ENCODE peak calls at places on chromosomes 5 and 9, in ten cellular contexts. One of them, this sample, is unnamed.

GRCh38 chr5:168734119-168734518 is 155.0 kb upstream of the PANK3 start:
- DNase-seq in right lobe of liver: no peak
- DNase-seq in pancreas: no peak
- DNase-seq in foreskin fibroblast: no peak
- DNase-seq in CD8-positive, alpha-beta T cell: no peak
- DNase-seq in AG09309: no peak
- DNase-seq in lower leg skin: peak; percentile 46
- DNase-seq in cardiac fibroblast: no peak
- DNase-seq in colonic mucosa: no peak
- DNase-seq in AG04449: no peak
- DNase-seq in this sample: no peak

GRCh38 chr5:157820593-157821252 is 38.2 kb downstream of the CLINT1 start:
- DNase-seq in right lobe of liver: no peak
- DNase-seq in pancreas: no peak
- DNase-seq in foreskin fibroblast: peak; percentile 68
- DNase-seq in CD8-positive, alpha-beta T cell: peak; percentile 15
- DNase-seq in AG09309: no peak
- DNase-seq in lower leg skin: no peak
- DNase-seq in cardiac fibroblast: peak; percentile 76
- DNase-seq in colonic mucosa: peak; percentile 46
- DNase-seq in AG04449: no peak
- DNase-seq in this sample: peak; percentile 61

GRCh38 chr5:112086740-112087139 is 329.7 kb upstream of the NREP start:
- DNase-seq in right lobe of liver: no peak
- DNase-seq in pancreas: no peak
- DNase-seq in foreskin fibroblast: no peak
- DNase-seq in CD8-positive, alpha-beta T cell: no peak
- DNase-seq in AG09309: no peak
- DNase-seq in lower leg skin: no peak
- DNase-seq in cardiac fibroblast: no peak
- DNase-seq in colonic mucosa: no peak
- DNase-seq in AG04449: no peak
- DNase-seq in this sample: no peak

GRCh38 chr5:62538017-62538942 is 40.3 kb upstream of the LRRC70 start:
- DNase-seq in right lobe of liver: no peak
- DNase-seq in pancreas: no peak
- DNase-seq in foreskin fibroblast: peak; percentile 48
- DNase-seq in CD8-positive, alpha-beta T cell: no peak
- DNase-seq in AG09309: peak; percentile 28
- DNase-seq in lower leg skin: no peak
- DNase-seq in cardiac fibroblast: peak; percentile 91
- DNase-seq in colonic mucosa: no peak
- DNase-seq in AG04449: peak; percentile 33
- DNase-seq in this sample: peak; percentile 91

GRCh38 chr5:157219491-157220271 is 39.0 kb downstream of the ITK start:
- DNase-seq in right lobe of liver: no peak
- DNase-seq in pancreas: no peak
- DNase-seq in foreskin fibroblast: no peak
- DNase-seq in CD8-positive, alpha-beta T cell: no peak
- DNase-seq in AG09309: no peak
- DNase-seq in lower leg skin: no peak
- DNase-seq in cardiac fibroblast: peak; percentile 6
- DNase-seq in colonic mucosa: no peak
- DNase-seq in AG04449: no peak
- DNase-seq in this sample: no peak

GRCh38 chr9:105361873-105362272 is 86.0 kb upstream of the FSD1L start:
- DNase-seq in right lobe of liver: no peak
- DNase-seq in pancreas: no peak
- DNase-seq in foreskin fibroblast: no peak
- DNase-seq in CD8-positive, alpha-beta T cell: no peak
- DNase-seq in AG09309: no peak
- DNase-seq in lower leg skin: no peak
- DNase-seq in cardiac fibroblast: no peak
- DNase-seq in colonic mucosa: no peak
- DNase-seq in AG04449: no peak
- DNase-seq in this sample: no peak

GRCh38 chr5:135456238-135457099 is 4.3 kb upstream of the TIFAB start:
- DNase-seq in right lobe of liver: no peak
- DNase-seq in pancreas: peak; percentile 27
- DNase-seq in foreskin fibroblast: peak; percentile 97
- DNase-seq in CD8-positive, alpha-beta T cell: no peak
- DNase-seq in AG09309: peak; percentile 69
- DNase-seq in lower leg skin: peak; percentile 86
- DNase-seq in cardiac fibroblast: peak; percentile 82
- DNase-seq in colonic mucosa: no peak
- DNase-seq in AG04449: no peak
- DNase-seq in this sample: peak; percentile 86

GRCh38 chr9:79224672-79225433 is 346.9 kb upstream of the TLE4 start:
- DNase-seq in right lobe of liver: no peak
- DNase-seq in pancreas: no peak
- DNase-seq in foreskin fibroblast: peak; percentile 95
- DNase-seq in CD8-positive, alpha-beta T cell: no peak
- DNase-seq in AG09309: peak; percentile 72
- DNase-seq in lower leg skin: no peak
- DNase-seq in cardiac fibroblast: peak; percentile 87
- DNase-seq in colonic mucosa: no peak
- DNase-seq in AG04449: peak; percentile 82
- DNase-seq in this sample: peak; percentile 88

GRCh38 chr5:7878381-7878873 is 9.5 kb downstream of the MTRR start:
- DNase-seq in right lobe of liver: no peak
- DNase-seq in pancreas: no peak
- DNase-seq in foreskin fibroblast: peak; percentile 63
- DNase-seq in CD8-positive, alpha-beta T cell: no peak
- DNase-seq in AG09309: peak; percentile 53
- DNase-seq in lower leg skin: no peak
- DNase-seq in cardiac fibroblast: peak; percentile 44
- DNase-seq in colonic mucosa: no peak
- DNase-seq in AG04449: no peak
- DNase-seq in this sample: peak; percentile 65

GRCh38 chr5:82406200-82406773 is 128.1 kb upstream of the RPS23 start:
- DNase-seq in right lobe of liver: no peak
- DNase-seq in pancreas: no peak
- DNase-seq in foreskin fibroblast: peak; percentile 85
- DNase-seq in CD8-positive, alpha-beta T cell: no peak
- DNase-seq in AG09309: peak; percentile 72
- DNase-seq in lower leg skin: no peak
- DNase-seq in cardiac fibroblast: peak; percentile 95
- DNase-seq in colonic mucosa: no peak
- DNase-seq in AG04449: peak; percentile 91
- DNase-seq in this sample: peak; percentile 92

GRCh38 chr5:62134811-62135210 is 171.2 kb upstream of the KIF2A start:
- DNase-seq in right lobe of liver: no peak
- DNase-seq in pancreas: no peak
- DNase-seq in foreskin fibroblast: peak; percentile 24
- DNase-seq in CD8-positive, alpha-beta T cell: no peak
- DNase-seq in AG09309: no peak
- DNase-seq in lower leg skin: no peak
- DNase-seq in cardiac fibroblast: no peak
- DNase-seq in colonic mucosa: no peak
- DNase-seq in AG04449: no peak
- DNase-seq in this sample: no peak

GRCh38 chr5:9340095-9340494 is 205.8 kb downstream of the SEMA5A start:
- DNase-seq in right lobe of liver: no peak
- DNase-seq in pancreas: no peak
- DNase-seq in foreskin fibroblast: peak; percentile 59
- DNase-seq in CD8-positive, alpha-beta T cell: no peak
- DNase-seq in AG09309: no peak
- DNase-seq in lower leg skin: no peak
- DNase-seq in cardiac fibroblast: peak; percentile 28
- DNase-seq in colonic mucosa: no peak
- DNase-seq in AG04449: no peak
- DNase-seq in this sample: peak; percentile 57

GRCh38 chr9:23587433-23587832 is 238.6 kb downstream of the ELAVL2 start:
- DNase-seq in right lobe of liver: no peak
- DNase-seq in pancreas: peak; percentile 53
- DNase-seq in foreskin fibroblast: no peak
- DNase-seq in CD8-positive, alpha-beta T cell: no peak
- DNase-seq in AG09309: no peak
- DNase-seq in lower leg skin: peak; percentile 83
- DNase-seq in cardiac fibroblast: no peak
- DNase-seq in colonic mucosa: no peak
- DNase-seq in AG04449: no peak
- DNase-seq in this sample: no peak
- H3K4me3 ChIP-seq in right lobe of liver: no peak overlapping the region
- H3K4me3 ChIP-seq in pancreas: no peak overlapping the region
- H3K4me3 ChIP-seq in foreskin fibroblast: no peak overlapping the region
- H3K4me3 ChIP-seq in CD8-positive, alpha-beta T cell: no peak overlapping the region
- H3K4me3 ChIP-seq in AG09309: no peak overlapping the region
- H3K4me3 ChIP-seq in lower leg skin: no peak overlapping the region
- H3K4me3 ChIP-seq in cardiac fibroblast: no peak overlapping the region
- H3K4me3 ChIP-seq in colonic mucosa: no peak overlapping the region
- H3K4me3 ChIP-seq in AG04449: no peak overlapping the region
- H3K4me3 ChIP-seq in this sample: no peak overlapping the region

GRCh38 chr5:6527749-6528455 is 79.2 kb downstream of the UBE2QL1 start:
- DNase-seq in right lobe of liver: no peak
- DNase-seq in pancreas: no peak
- DNase-seq in foreskin fibroblast: no peak
- DNase-seq in CD8-positive, alpha-beta T cell: no peak
- DNase-seq in AG09309: no peak
- DNase-seq in lower leg skin: peak; percentile 80
- DNase-seq in cardiac fibroblast: no peak
- DNase-seq in colonic mucosa: no peak
- DNase-seq in AG04449: no peak
- DNase-seq in this sample: no peak

GRCh38 chr5:6522983-6523382 is 74.3 kb downstream of the UBE2QL1 start:
- DNase-seq in right lobe of liver: no peak
- DNase-seq in pancreas: no peak
- DNase-seq in foreskin fibroblast: no peak
- DNase-seq in CD8-positive, alpha-beta T cell: no peak
- DNase-seq in AG09309: no peak
- DNase-seq in lower leg skin: peak; percentile 83
- DNase-seq in cardiac fibroblast: no peak
- DNase-seq in colonic mucosa: no peak
- DNase-seq in AG04449: no peak
- DNase-seq in this sample: no peak

GRCh38 chr5:6525422-6525821 is 76.8 kb downstream of the UBE2QL1 start:
- DNase-seq in right lobe of liver: no peak
- DNase-seq in pancreas: no peak
- DNase-seq in foreskin fibroblast: no peak
- DNase-seq in CD8-positive, alpha-beta T cell: no peak
- DNase-seq in AG09309: no peak
- DNase-seq in lower leg skin: peak; percentile 45
- DNase-seq in cardiac fibroblast: no peak
- DNase-seq in colonic mucosa: no peak
- DNase-seq in AG04449: no peak
- DNase-seq in this sample: no peak

GRCh38 chr5:6522337-6522736 is 73.7 kb downstream of the UBE2QL1 start:
- DNase-seq in right lobe of liver: no peak
- DNase-seq in pancreas: no peak
- DNase-seq in foreskin fibroblast: no peak
- DNase-seq in CD8-positive, alpha-beta T cell: no peak
- DNase-seq in AG09309: no peak
- DNase-seq in lower leg skin: peak; percentile 60
- DNase-seq in cardiac fibroblast: no peak
- DNase-seq in colonic mucosa: no peak
- DNase-seq in AG04449: no peak
- DNase-seq in this sample: no peak

GRCh38 chr5:6525910-6526309 is 77.3 kb downstream of the UBE2QL1 start:
- DNase-seq in right lobe of liver: no peak
- DNase-seq in pancreas: no peak
- DNase-seq in foreskin fibroblast: no peak
- DNase-seq in CD8-positive, alpha-beta T cell: no peak
- DNase-seq in AG09309: no peak
- DNase-seq in lower leg skin: peak; percentile 40
- DNase-seq in cardiac fibroblast: peak; percentile 1
- DNase-seq in colonic mucosa: no peak
- DNase-seq in AG04449: no peak
- DNase-seq in this sample: peak; percentile 10
- TF ChIP-seq CTCF in right lobe of liver: peak; percentile 62
- TF ChIP-seq CTCF in pancreas: no peak
- TF ChIP-seq CTCF in foreskin fibroblast: peak; percentile 7
- TF ChIP-seq CTCF in CD8-positive, alpha-beta T cell: no peak
- TF ChIP-seq CTCF in AG09309: peak; percentile 33
- TF ChIP-seq CTCF in lower leg skin: no peak
- TF ChIP-seq CTCF in cardiac fibroblast: peak; percentile 7
- TF ChIP-seq CTCF in colonic mucosa: no peak
- TF ChIP-seq CTCF in AG04449: peak; percentile 10
- TF ChIP-seq CTCF in this sample: peak; percentile 18

GRCh38 chr9:94656190-94656589 is 16.9 kb upstream of the FBP1 start:
- DNase-seq in right lobe of liver: no peak
- DNase-seq in pancreas: no peak
- DNase-seq in foreskin fibroblast: no peak
- DNase-seq in CD8-positive, alpha-beta T cell: peak; percentile 14
- DNase-seq in AG09309: no peak
- DNase-seq in lower leg skin: no peak
- DNase-seq in cardiac fibroblast: no peak
- DNase-seq in colonic mucosa: no peak
- DNase-seq in AG04449: no peak
- DNase-seq in this sample: peak; percentile 27
- H3K4me3 ChIP-seq in right lobe of liver: no peak overlapping the region
- H3K4me3 ChIP-seq in pancreas: no peak overlapping the region
- H3K4me3 ChIP-seq in foreskin fibroblast: no peak overlapping the region
- H3K4me3 ChIP-seq in CD8-positive, alpha-beta T cell: peak overlapping the region; percentile 34
- H3K4me3 ChIP-seq in AG09309: no peak overlapping the region
- H3K4me3 ChIP-seq in lower leg skin: no peak overlapping the region
- H3K4me3 ChIP-seq in cardiac fibroblast: no peak overlapping the region
- H3K4me3 ChIP-seq in colonic mucosa: no peak overlapping the region
- H3K4me3 ChIP-seq in AG04449: no peak overlapping the region
- H3K4me3 ChIP-seq in this sample: peak overlapping the region; percentile 24

DNA sequence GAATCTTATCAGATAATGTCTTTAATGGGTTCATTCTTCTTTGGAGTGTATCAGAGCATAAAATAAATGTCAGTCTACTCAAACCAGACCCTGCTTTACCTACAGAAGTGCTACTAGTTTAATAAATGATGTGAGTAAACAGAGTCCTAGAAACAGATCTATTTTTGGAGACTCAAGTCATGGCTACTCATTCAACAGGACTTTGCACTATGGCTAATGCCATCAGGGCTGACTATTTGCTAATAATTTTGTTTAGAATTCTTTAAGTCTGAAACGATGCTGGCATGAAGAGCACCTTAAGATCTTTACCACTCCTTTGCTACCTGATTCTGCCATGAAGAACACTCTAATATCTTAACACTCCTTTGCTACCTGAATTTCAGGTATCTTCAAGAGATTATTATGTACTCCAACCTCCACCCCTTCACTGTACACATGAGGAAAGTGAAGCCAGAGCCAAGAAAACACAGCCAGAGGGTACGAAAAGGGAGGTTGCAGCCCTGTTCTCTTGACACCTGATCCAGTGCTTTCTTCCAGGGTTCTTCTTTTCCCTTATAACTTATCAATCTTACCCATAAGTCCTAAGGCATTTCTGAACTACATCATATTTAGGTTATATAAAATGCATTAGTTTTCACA is 62.4 kb downstream of the ZNF608 start:
- DNase-seq in right lobe of liver: no peak
- DNase-seq in pancreas: no peak
- DNase-seq in foreskin fibroblast: no peak
- DNase-seq in CD8-positive, alpha-beta T cell: no peak
- DNase-seq in AG09309: no peak
- DNase-seq in lower leg skin: no peak
- DNase-seq in cardiac fibroblast: no peak
- DNase-seq in colonic mucosa: no peak
- DNase-seq in AG04449: no peak
- DNase-seq in this sample: no peak
- TF ChIP-seq CTCF in right lobe of liver: no peak
- TF ChIP-seq CTCF in pancreas: no peak
- TF ChIP-seq CTCF in foreskin fibroblast: no peak
- TF ChIP-seq CTCF in CD8-positive, alpha-beta T cell: no peak
- TF ChIP-seq CTCF in AG09309: no peak
- TF ChIP-seq CTCF in lower leg skin: no peak
- TF ChIP-seq CTCF in cardiac fibroblast: no peak
- TF ChIP-seq CTCF in colonic mucosa: no peak
- TF ChIP-seq CTCF in AG04449: no peak
- TF ChIP-seq CTCF in this sample: no peak